ENCODE peak calls at places on chromosomes 6 and 20, in nine cellular contexts. C is HepG2, T is spleen, D is breast epithelium, B is IMR-90, R is heart left ventricle, V is lower lobe of right lung, K is SJCRH30, P is neuronal stem cell. U is an unnamed sample. For H3K27me3 and H3K4me1, the result is how much of the 10 kb centered on the place peaks cover.

GRCh38 chr6:21666200-21666671 is 72.7 kb downstream of the SOX4 start:
- DNase-seq in C (no peak), D (peak), P (peak), B (no peak), R (peak), T (peak), K (no peak), V (no peak), U (peak)

GRCh38 chr20:62254021-62254724 is 15.9 kb downstream of the OSBPL2 start:
- DNase-seq in P (no peak), T (no peak), B (no peak), V (no peak), D (no peak), C (no peak), K (no peak), R (no peak), U (no peak)

GRCh38 chr6:82094166-82094806 is 153.3 kb downstream of the IBTK start:
- DNase-seq in P (no peak), K (no peak), C (peak), V (no peak), B (no peak), R (no peak), T (no peak), D (no peak), U (no peak)

GRCh38 chr20:33733654-33734576 is 2.1 kb downstream of the ZNF341 start:
- DNase-seq in V (no peak), T (peak), C (peak), K (no peak), B (peak), D (peak), P (no peak), R (peak), U (peak)

GRCh38 chr6:95091823-95092436 is 485.4 kb upstream of the MANEA start:
- DNase-seq in P (peak), B (peak), D (no peak), K (no peak), C (peak), T (no peak), R (no peak), V (no peak), U (peak)

GRCh38 chr6:143325379-143326140 is 124.9 kb downstream of the ADAT2 start:
- DNase-seq in D (no peak), T (no peak), B (peak), V (no peak), R (no peak), P (no peak), C (no peak), K (no peak), U (peak)

GRCh38 chr6:24740861-24741260 is 21.9 kb upstream of the C6orf62 start:
- DNase-seq in T (no peak), P (no peak), R (no peak), K (no peak), C (no peak), D (no peak), V (no peak), B (peak), U (no peak)

GRCh38 chr6:28988536-28989415 is 16.3 kb downstream of the ZNF311 start:
- DNase-seq in T (peak), K (no peak), B (peak), D (no peak), P (peak), C (no peak), R (peak), V (peak), U (peak)

GRCh38 chr6:152062476-152062875 is 255.0 kb downstream of the ESR1 start:
- DNase-seq in P (no peak), B (no peak), V (no peak), T (no peak), R (no peak), K (no peak), C (no peak), D (no peak), U (no peak)

GRCh38 chr6:1096967-1097765 is 214.7 kb upstream of the FOXQ1 start:
- DNase-seq in V (no peak), C (no peak), K (no peak), P (no peak), R (no peak), D (no peak), T (no peak), B (no peak), U (no peak)

GRCh38 chr6:170212956-170213636 is 77.8 kb downstream of the DLL1 start:
- DNase-seq in K (no peak), R (no peak), P (no peak), V (no peak), D (peak), B (no peak), T (peak), C (no peak), U (no peak)

GRCh38 chr20:41226426-41226825 is 89.1 kb downstream of the PLCG1 start:
- DNase-seq in D (no peak), C (no peak), R (no peak), B (no peak), P (no peak), K (no peak), V (no peak), T (no peak), U (no peak)

GRCh38 chr6:25056130-25056529 is 120.4 kb upstream of the RIPOR2 start:
- DNase-seq in D (no peak), B (no peak), V (peak), R (no peak), K (no peak), C (no peak), T (peak), P (no peak), U (no peak)

GRCh38 chr20:58092353-58092752 is 136.1 kb downstream of the ANKRD60 start:
- DNase-seq in R (no peak), D (no peak), C (no peak), B (no peak), K (no peak), V (no peak), T (no peak), P (no peak), U (no peak)

GRCh38 chr20:53934421-53935352 is 135.7 kb downstream of the BCAS1 start:
- DNase-seq in T (no peak), D (no peak), V (no peak), K (peak), C (no peak), R (peak), P (no peak), B (peak), U (no peak)

GRCh38 chr6:153074761-153075160 is 56.3 kb downstream of the RGS17 start:
- DNase-seq in K (no peak), P (no peak), C (no peak), V (no peak), B (no peak), T (no peak), D (no peak), R (no peak), U (no peak)

GRCh38 chr20:59579404-59580207 is 24.7 kb upstream of the PHACTR3 start:
- DNase-seq in K (no peak), V (no peak), T (no peak), P (no peak), B (no peak), R (no peak), C (no peak), D (no peak), U (no peak)

GRCh38 chr6:120960761-120961160 is 373.5 kb downstream of the TBC1D32 start:
- DNase-seq in C (no peak), D (no peak), V (no peak), K (no peak), P (no peak), T (no peak), R (no peak), B (no peak), U (no peak)

GRCh38 chr6:131400054-131400781 is 172.8 kb upstream of the ARG1 start:
- DNase-seq in T (no peak), C (peak), B (peak), D (no peak), P (no peak), V (no peak), K (no peak), R (no peak), U (peak)

GRCh38 chr20:38835792-38836191 is 30.3 kb downstream of the PPP1R16B start:
- DNase-seq in R (no peak), D (no peak), B (no peak), V (no peak), K (no peak), P (no peak), T (no peak), C (no peak), U (no peak)

GRCh38 chr6:42182101-42182500 is 8.9 kb downstream of the GUCA1A start:
- DNase-seq in K (no peak), T (no peak), C (no peak), R (no peak), V (no peak), D (no peak), B (no peak), P (no peak), U (no peak)

GRCh38 chr6:100472674-100473073 is 8.0 kb upstream of the SIM1 start:
- DNase-seq in V (no peak), D (no peak), P (no peak), T (no peak), C (no peak), B (peak), K (no peak), R (no peak), U (no peak)

GRCh38 chr20:48329676-48330644 is 497.8 kb downstream of the PREX1 start:
- DNase-seq in R (no peak), D (no peak), K (peak), V (no peak), P (no peak), T (no peak), C (peak), B (peak), U (peak)

GRCh38 chr6:129104560-129104959 is 221.6 kb downstream of the LAMA2 start:
- DNase-seq in C (no peak), T (no peak), D (no peak), B (no peak), V (no peak), P (no peak), K (no peak), R (no peak), U (no peak)

GRCh38 chr6:85644374-85644762 is 1.7 kb upstream of the SYNCRIP start:
- DNase-seq in B (peak), T (no peak), R (no peak), C (no peak), D (no peak), K (no peak), P (no peak), V (no peak), U (no peak)

GRCh38 chr20:49775229-49775693 is 37.4 kb upstream of the SLC9A8 start:
- DNase-seq in T (no peak), P (peak), V (peak), C (peak), K (peak), B (peak), R (peak), D (no peak), U (peak)

GRCh38 chr20:57391439-57392129 is 388 bp downstream of the RBM38 start:
- DNase-seq in D (no peak), C (no peak), P (no peak), B (no peak), K (no peak), T (peak), V (peak), R (no peak), U (no peak)

GRCh38 chr6:41306187-41306854 is 19.8 kb upstream of the TREM1 start:
- DNase-seq in D (peak), R (no peak), P (peak), B (peak), K (no peak), C (peak), T (no peak), V (no peak), U (peak)

GRCh38 chr6:139605350-139605749 is 230.9 kb upstream of the CITED2 start:
- DNase-seq in D (no peak), P (no peak), V (no peak), K (no peak), C (no peak), B (peak), T (no peak), R (no peak), U (peak)

GRCh38 chr6:150002710-150003109 is 22.6 kb downstream of the RAET1L start:
- DNase-seq in T (no peak), C (no peak), B (no peak), K (no peak), R (no peak), V (no peak), D (no peak), P (no peak), U (no peak)

GRCh38 chr6:149999636-150000035 is 25.7 kb downstream of the RAET1L start:
- DNase-seq in D (no peak), V (no peak), R (no peak), K (no peak), B (no peak), P (no peak), T (no peak), C (no peak), U (no peak)

GRCh38 chr6:150004101-150004782 is 21.1 kb downstream of the RAET1L start:
- DNase-seq in R (no peak), P (no peak), C (no peak), K (no peak), V (no peak), T (no peak), B (no peak), D (no peak), U (no peak)

GRCh38 chr6:150004783-150005717 is 20.3 kb downstream of the RAET1L start:
- DNase-seq in P (peak), V (peak), B (peak), K (peak), T (peak), R (peak), D (peak), C (peak), U (peak)

DNA sequence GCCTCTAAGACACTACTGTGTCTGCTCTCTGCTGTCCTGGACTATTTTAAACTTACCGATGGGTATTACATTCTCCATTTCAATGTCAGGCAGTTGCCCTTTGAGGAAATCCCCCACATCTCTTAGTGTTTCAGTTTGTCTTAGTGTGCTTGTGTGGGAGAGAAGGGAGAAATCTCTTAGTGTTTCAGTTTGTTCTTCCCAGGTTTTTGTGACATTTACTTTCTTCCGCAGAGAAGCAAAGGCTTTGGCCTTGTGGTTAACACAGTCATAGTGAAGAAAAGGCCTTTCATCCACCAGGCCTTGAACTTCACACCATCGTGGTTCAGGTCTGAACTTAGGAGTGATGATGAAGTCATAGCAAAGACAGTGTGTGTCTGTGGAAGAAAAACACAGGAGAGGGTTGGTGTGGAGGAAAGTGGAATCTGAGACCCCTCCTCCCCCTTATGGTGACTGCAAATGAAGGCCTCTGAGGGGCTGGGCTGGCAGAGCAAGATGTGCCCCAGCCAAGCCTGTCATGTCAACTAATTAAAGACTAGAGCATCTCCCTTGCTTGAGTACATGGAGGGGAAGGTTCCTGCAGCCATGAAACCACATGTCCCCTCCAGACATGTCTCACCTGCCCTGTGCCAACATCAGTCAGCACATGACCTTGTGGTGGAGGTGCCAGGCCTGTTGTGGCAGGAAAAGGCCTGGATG is 23.9 kb downstream of the RAET1L start:
- DNase-seq in R (no peak), B (no peak), P (no peak), D (no peak), K (no peak), T (no peak), C (no peak), V (no peak), U (no peak)
- H3K27me3 ChIP-seq in R (half or more), B (half or more), P (under half), D (under half), K (under half), T (under half), C (under half), V (under half), U (half or more)

GRCh38 chr20:10671221-10671849 is 2.5 kb downstream of the JAG1 start:
- DNase-seq in V (peak), K (peak), D (peak), P (no peak), T (peak), B (peak), C (peak), R (peak), U (peak)

GRCh38 chr20:10670521-10671220 is 3.1 kb downstream of the JAG1 start:
- DNase-seq in B (peak), D (no peak), R (peak), T (no peak), V (no peak), P (no peak), K (no peak), C (peak), U (no peak)

GRCh38 chr20:10673176-10673830 is 496 bp downstream of the JAG1 start:
- DNase-seq in B (no peak), C (no peak), R (peak), D (no peak), K (peak), V (peak), P (no peak), T (peak), U (peak)

GRCh38 chr20:10672579-10673127 is 1.1 kb downstream of the JAG1 start:
- DNase-seq in R (peak), C (peak), P (no peak), K (peak), B (peak), T (peak), D (no peak), V (peak), U (peak)

DNA sequence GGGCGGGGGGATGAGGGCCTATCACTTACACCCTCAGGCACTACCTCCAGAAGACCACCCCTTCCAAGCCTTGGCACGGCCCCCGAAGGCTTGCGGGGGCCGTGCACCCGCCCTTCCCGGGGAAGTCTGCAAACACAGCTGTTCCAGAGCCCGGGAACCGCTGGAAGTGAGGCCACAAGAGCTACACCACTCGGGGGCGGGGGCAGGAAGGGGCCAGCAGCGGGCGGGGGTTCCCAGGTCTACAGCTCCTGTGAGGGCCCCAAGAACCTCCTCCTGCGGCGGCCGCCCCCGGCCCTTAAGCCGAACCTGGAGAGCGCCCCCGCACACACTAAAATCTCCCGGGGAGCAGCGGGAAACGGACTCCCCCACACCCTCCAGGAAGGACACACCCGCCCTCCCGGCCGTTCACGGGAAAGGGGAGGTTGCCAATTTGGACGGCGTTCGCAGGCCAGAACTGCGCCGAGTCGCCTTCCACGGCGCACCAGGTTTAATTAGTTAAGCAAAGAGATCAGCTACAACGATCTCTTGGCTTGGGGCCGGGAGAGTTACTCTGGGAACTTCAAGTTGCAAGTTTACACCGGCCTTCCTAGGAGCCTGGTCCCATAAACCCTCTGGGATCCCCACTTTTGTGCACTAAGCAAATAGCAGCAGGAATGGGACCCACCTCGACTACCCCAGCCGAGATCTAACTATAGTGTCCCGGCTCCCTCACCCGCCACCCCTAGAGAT is 1.8 kb downstream of the JAG1 start:
- DNase-seq in T (peak), R (peak), K (peak), B (peak), C (no peak), P (no peak), V (peak), D (peak), U (peak)
- H3K4me3 ChIP-seq in T (peak), R (peak), K (peak), B (peak), C (peak), P (peak), V (peak), D (peak), U (peak)

GRCh38 chr6:3340891-3341290 is 82.1 kb downstream of the PSMG4 start:
- DNase-seq in C (peak), V (no peak), K (no peak), R (no peak), P (no peak), B (peak), D (no peak), T (no peak), U (peak)

GRCh38 chr6:3341467-3341866 is 82.7 kb downstream of the PSMG4 start:
- DNase-seq in C (no peak), P (no peak), V (no peak), R (no peak), K (no peak), B (peak), D (no peak), T (no peak), U (peak)

GRCh38 chr6:3345836-3346235 is 87.1 kb downstream of the PSMG4 start:
- DNase-seq in B (no peak), P (no peak), R (peak), C (no peak), V (no peak), K (no peak), D (no peak), T (no peak), U (peak)

GRCh38 chr6:3340358-3340798 is 81.6 kb downstream of the PSMG4 start:
- DNase-seq in K (no peak), T (no peak), B (no peak), R (no peak), C (no peak), D (no peak), P (no peak), V (no peak), U (no peak)

DNA sequence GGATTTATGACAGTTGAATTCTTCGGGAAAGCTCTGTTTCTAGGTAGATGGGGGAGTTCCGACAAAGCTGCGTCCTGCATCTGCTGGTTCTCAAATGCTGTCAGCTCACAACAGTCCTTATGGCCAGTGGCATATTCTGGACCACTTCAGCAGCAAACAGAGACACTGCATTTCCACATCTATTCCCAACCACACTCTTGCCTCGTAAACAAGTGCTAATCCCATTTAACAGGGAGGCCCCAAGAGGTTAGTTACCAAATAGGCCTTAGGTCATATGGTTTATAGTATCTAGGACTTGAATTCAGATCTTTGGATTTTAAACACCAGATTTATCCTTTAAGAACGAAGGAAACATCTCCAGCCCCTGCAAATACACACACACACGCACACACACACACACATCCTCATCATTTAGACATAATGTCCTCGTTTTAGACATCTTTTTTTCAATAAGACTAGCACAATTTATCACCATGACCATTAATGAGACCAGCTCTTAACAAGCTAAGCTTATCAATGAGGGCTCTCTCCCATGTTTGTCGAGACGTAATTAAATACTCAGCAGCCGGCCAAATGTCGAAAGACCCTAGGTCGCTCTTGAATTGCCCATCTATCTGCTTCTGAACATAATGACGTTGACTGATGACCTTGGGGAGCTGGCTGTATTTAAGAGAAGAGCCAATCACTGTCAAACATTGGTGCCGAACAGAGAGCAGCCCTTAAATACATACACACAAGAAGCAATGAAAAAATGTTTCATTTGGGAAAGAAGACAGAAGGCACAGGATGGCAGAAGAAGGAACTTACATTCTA is 84.5 kb downstream of the PSMG4 start:
- DNase-seq in V (no peak), C (no peak), D (no peak), K (no peak), R (no peak), T (no peak), P (no peak), B (no peak), U (no peak)
- H3K4me1 ChIP-seq in V (under half), C (half or more), D (under half), K (under half), R (under half), T (under half), P (under half), B (under half), U (half or more)

DNA sequence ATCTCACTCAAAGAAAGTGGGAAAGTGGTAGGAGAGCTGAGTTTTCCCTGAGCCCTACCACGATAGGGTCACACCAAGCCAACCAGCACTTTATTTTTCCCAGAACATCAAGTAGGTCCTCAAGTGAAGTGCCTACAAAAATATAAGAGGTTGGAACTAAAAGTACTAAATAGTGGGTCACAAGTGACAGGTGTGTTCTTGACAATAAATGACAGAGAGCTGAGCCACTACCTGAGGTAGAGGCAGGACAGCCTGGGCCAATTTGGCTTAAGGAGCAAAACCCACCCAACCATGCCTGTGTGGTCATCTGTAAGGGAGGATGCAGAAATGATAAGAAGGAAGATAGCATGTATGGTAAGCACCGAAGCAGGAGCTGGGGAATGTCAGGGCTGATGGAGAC is 154.8 kb upstream of the SSTR4 start:
- DNase-seq in B (no peak), D (no peak), C (no peak), P (no peak), R (no peak), T (no peak), K (no peak), V (no peak), U (no peak)
- H3K27me3 ChIP-seq in B (under half), D (under half), C (under half), P (under half), R (under half), T (under half), K (under half), V (under half), U (under half)

U was measured in cardiac muscle cell.